ENCODE peak calls at places on chromosomes 5 and 9, in nine cellular contexts. One of them, this sample, is unnamed.

GRCh38 chr5:91296691-91297143 is 86.4 kb downstream of the ARRDC3 start:
- DNase-seq in HepG2: no peak
- DNase-seq in sigmoid colon: peak
- DNase-seq in stomach: peak
- DNase-seq in K562: no peak
- DNase-seq in transverse colon: no peak
- DNase-seq in suprapubic skin: peak
- DNase-seq in SK-N-SH: no peak
- DNase-seq in H1: no peak
- DNase-seq in this sample: peak

GRCh38 chr5:111236995-111237394 is 12.8 kb downstream of the CAMK4 start:
- DNase-seq in suprapubic skin: no peak
- DNase-seq in SK-N-SH: no peak
- DNase-seq in transverse colon: no peak
- DNase-seq in stomach: no peak
- DNase-seq in H1: no peak
- DNase-seq in sigmoid colon: no peak
- DNase-seq in HepG2: no peak
- DNase-seq in K562: no peak
- DNase-seq in this sample: no peak

GRCh38 chr9:123617952-123618678 is 262.1 kb downstream of the CRB2 start:
- DNase-seq in H1: no peak
- DNase-seq in sigmoid colon: no peak
- DNase-seq in transverse colon: no peak
- DNase-seq in stomach: no peak
- DNase-seq in HepG2: no peak
- DNase-seq in suprapubic skin: no peak
- DNase-seq in K562: no peak
- DNase-seq in SK-N-SH: no peak
- DNase-seq in this sample: peak

GRCh38 chr5:111165058-111165457 is 59.1 kb upstream of the CAMK4 start:
- DNase-seq in SK-N-SH: no peak
- DNase-seq in transverse colon: no peak
- DNase-seq in H1: no peak
- DNase-seq in HepG2: no peak
- DNase-seq in stomach: no peak
- DNase-seq in sigmoid colon: no peak
- DNase-seq in suprapubic skin: no peak
- DNase-seq in K562: no peak
- DNase-seq in this sample: no peak

GRCh38 chr9:127754761-127755557 is 19.9 kb upstream of the TOR2A start:
- DNase-seq in H1: peak
- DNase-seq in stomach: no peak
- DNase-seq in sigmoid colon: no peak
- DNase-seq in suprapubic skin: no peak
- DNase-seq in SK-N-SH: peak
- DNase-seq in K562: no peak
- DNase-seq in transverse colon: no peak
- DNase-seq in HepG2: no peak
- DNase-seq in this sample: peak

GRCh38 chr9:131051592-131052517 is 42.9 kb downstream of the LAMC3 start:
- DNase-seq in K562: no peak
- DNase-seq in sigmoid colon: no peak
- DNase-seq in suprapubic skin: no peak
- DNase-seq in HepG2: no peak
- DNase-seq in H1: no peak
- DNase-seq in transverse colon: no peak
- DNase-seq in SK-N-SH: no peak
- DNase-seq in stomach: no peak
- DNase-seq in this sample: no peak

GRCh38 chr5:127068771-127069330 is 4.5 kb downstream of the C5orf63 start:
- DNase-seq in transverse colon: no peak
- DNase-seq in H1: no peak
- DNase-seq in K562: no peak
- DNase-seq in sigmoid colon: no peak
- DNase-seq in SK-N-SH: no peak
- DNase-seq in HepG2: no peak
- DNase-seq in stomach: no peak
- DNase-seq in suprapubic skin: no peak
- DNase-seq in this sample: no peak

GRCh38 chr5:172533058-172533398 is 78.7 kb upstream of the SH3PXD2B start:
- DNase-seq in SK-N-SH: no peak
- DNase-seq in K562: peak
- DNase-seq in HepG2: no peak
- DNase-seq in stomach: no peak
- DNase-seq in H1: peak
- DNase-seq in transverse colon: peak
- DNase-seq in suprapubic skin: peak
- DNase-seq in sigmoid colon: peak
- DNase-seq in this sample: no peak

GRCh38 chr9:14511452-14511851 is 181.8 kb downstream of the ZDHHC21 start:
- DNase-seq in sigmoid colon: no peak
- DNase-seq in stomach: no peak
- DNase-seq in SK-N-SH: no peak
- DNase-seq in K562: peak
- DNase-seq in suprapubic skin: no peak
- DNase-seq in HepG2: no peak
- DNase-seq in H1: no peak
- DNase-seq in transverse colon: no peak
- DNase-seq in this sample: no peak

GRCh38 chr9:92563701-92564100 is 27.9 kb upstream of the ECM2 start:
- DNase-seq in suprapubic skin: no peak
- DNase-seq in H1: no peak
- DNase-seq in HepG2: no peak
- DNase-seq in sigmoid colon: no peak
- DNase-seq in SK-N-SH: no peak
- DNase-seq in transverse colon: no peak
- DNase-seq in stomach: no peak
- DNase-seq in K562: no peak
- DNase-seq in this sample: no peak

GRCh38 chr9:71816782-71817549 is 48.7 kb upstream of the CEMIP2 start:
- DNase-seq in suprapubic skin: no peak
- DNase-seq in stomach: no peak
- DNase-seq in sigmoid colon: no peak
- DNase-seq in SK-N-SH: no peak
- DNase-seq in K562: no peak
- DNase-seq in HepG2: no peak
- DNase-seq in H1: no peak
- DNase-seq in transverse colon: no peak
- DNase-seq in this sample: peak

GRCh38 chr9:112119225-112120045 is 55.7 kb downstream of the SUSD1 start:
- DNase-seq in sigmoid colon: no peak
- DNase-seq in K562: no peak
- DNase-seq in transverse colon: peak
- DNase-seq in HepG2: peak
- DNase-seq in SK-N-SH: no peak
- DNase-seq in stomach: peak
- DNase-seq in H1: peak
- DNase-seq in suprapubic skin: no peak
- DNase-seq in this sample: peak

GRCh38 chr9:133726401-133727276 is 11.5 kb downstream of the SARDH start:
- DNase-seq in HepG2: peak
- DNase-seq in K562: peak
- DNase-seq in H1: no peak
- DNase-seq in stomach: peak
- DNase-seq in sigmoid colon: peak
- DNase-seq in suprapubic skin: peak
- DNase-seq in SK-N-SH: peak
- DNase-seq in transverse colon: peak
- DNase-seq in this sample: peak

GRCh38 chr5:172078726-172079345 is 72.4 kb upstream of the FBXW11 start:
- DNase-seq in H1: no peak
- DNase-seq in K562: no peak
- DNase-seq in HepG2: no peak
- DNase-seq in suprapubic skin: no peak
- DNase-seq in SK-N-SH: no peak
- DNase-seq in stomach: peak
- DNase-seq in transverse colon: no peak
- DNase-seq in sigmoid colon: peak
- DNase-seq in this sample: no peak

GRCh38 chr9:36903541-36904435 is 130.3 kb downstream of the PAX5 start:
- DNase-seq in HepG2: peak
- DNase-seq in SK-N-SH: peak
- DNase-seq in K562: peak
- DNase-seq in stomach: peak
- DNase-seq in sigmoid colon: no peak
- DNase-seq in suprapubic skin: no peak
- DNase-seq in transverse colon: no peak
- DNase-seq in H1: no peak
- DNase-seq in this sample: no peak

GRCh38 chr5:126483156-126483555 is 59.9 kb downstream of the GRAMD2B start:
- DNase-seq in stomach: no peak
- DNase-seq in suprapubic skin: no peak
- DNase-seq in H1: no peak
- DNase-seq in SK-N-SH: no peak
- DNase-seq in sigmoid colon: no peak
- DNase-seq in transverse colon: no peak
- DNase-seq in HepG2: no peak
- DNase-seq in K562: no peak
- DNase-seq in this sample: no peak

GRCh38 chr5:102453716-102454115 is 45.1 kb downstream of the SLCO6A1 start:
- DNase-seq in transverse colon: no peak
- DNase-seq in H1: no peak
- DNase-seq in HepG2: no peak
- DNase-seq in suprapubic skin: no peak
- DNase-seq in stomach: no peak
- DNase-seq in SK-N-SH: no peak
- DNase-seq in sigmoid colon: no peak
- DNase-seq in K562: no peak
- DNase-seq in this sample: no peak

GRCh38 chr5:64213568-64213967 is 47.9 kb downstream of the RNF180 start:
- DNase-seq in transverse colon: no peak
- DNase-seq in SK-N-SH: no peak
- DNase-seq in sigmoid colon: no peak
- DNase-seq in HepG2: no peak
- DNase-seq in H1: no peak
- DNase-seq in K562: no peak
- DNase-seq in stomach: no peak
- DNase-seq in suprapubic skin: no peak
- DNase-seq in this sample: no peak
- TF ChIP-seq EP300 in transverse colon: no peak
- TF ChIP-seq EP300 in SK-N-SH: no peak
- TF ChIP-seq EP300 in sigmoid colon: no peak
- TF ChIP-seq EP300 in HepG2: no peak
- TF ChIP-seq EP300 in H1: no peak
- TF ChIP-seq EP300 in K562: no peak
- TF ChIP-seq EP300 in stomach: no peak
- TF ChIP-seq EP300 in suprapubic skin: no peak
- TF ChIP-seq EP300 in this sample: no peak

GRCh38 chr5:149581931-149582768 is 852 bp downstream of the ARHGEF37 start:
- DNase-seq in HepG2: no peak
- DNase-seq in stomach: peak
- DNase-seq in sigmoid colon: no peak
- DNase-seq in K562: no peak
- DNase-seq in transverse colon: peak
- DNase-seq in suprapubic skin: no peak
- DNase-seq in SK-N-SH: no peak
- DNase-seq in H1: peak
- DNase-seq in this sample: no peak

GRCh38 chr5:149586708-149587318 is 5.5 kb downstream of the ARHGEF37 start:
- DNase-seq in HepG2: no peak
- DNase-seq in K562: no peak
- DNase-seq in H1: no peak
- DNase-seq in sigmoid colon: no peak
- DNase-seq in transverse colon: no peak
- DNase-seq in suprapubic skin: no peak
- DNase-seq in SK-N-SH: peak
- DNase-seq in stomach: no peak
- DNase-seq in this sample: no peak

GRCh38 chr5:149583394-149583793 is 2.1 kb downstream of the ARHGEF37 start:
- DNase-seq in H1: no peak
- DNase-seq in transverse colon: peak
- DNase-seq in SK-N-SH: no peak
- DNase-seq in K562: no peak
- DNase-seq in sigmoid colon: no peak
- DNase-seq in suprapubic skin: no peak
- DNase-seq in HepG2: no peak
- DNase-seq in stomach: peak
- DNase-seq in this sample: peak

GRCh38 chr5:149585910-149586309 is 4.6 kb downstream of the ARHGEF37 start:
- DNase-seq in stomach: no peak
- DNase-seq in SK-N-SH: no peak
- DNase-seq in transverse colon: no peak
- DNase-seq in sigmoid colon: no peak
- DNase-seq in K562: no peak
- DNase-seq in H1: no peak
- DNase-seq in suprapubic skin: no peak
- DNase-seq in HepG2: no peak
- DNase-seq in this sample: no peak

GRCh38 chr5:149584106-149584505 is 2.8 kb downstream of the ARHGEF37 start:
- DNase-seq in HepG2: no peak
- DNase-seq in SK-N-SH: no peak
- DNase-seq in stomach: no peak
- DNase-seq in transverse colon: no peak
- DNase-seq in H1: no peak
- DNase-seq in sigmoid colon: no peak
- DNase-seq in suprapubic skin: no peak
- DNase-seq in K562: no peak
- DNase-seq in this sample: no peak
- TF ChIP-seq POLR2AphosphoS5 in HepG2: no peak
- TF ChIP-seq POLR2AphosphoS5 in SK-N-SH: no peak
- TF ChIP-seq POLR2AphosphoS5 in stomach: no peak
- TF ChIP-seq POLR2AphosphoS5 in transverse colon: peak
- TF ChIP-seq POLR2AphosphoS5 in H1: no peak
- TF ChIP-seq POLR2AphosphoS5 in sigmoid colon: peak
- TF ChIP-seq POLR2AphosphoS5 in suprapubic skin: no peak
- TF ChIP-seq POLR2AphosphoS5 in K562: no peak
- TF ChIP-seq POLR2AphosphoS5 in this sample: no peak

GRCh38 chr5:83095973-83096539 is 18.7 kb downstream of the XRCC4 start:
- DNase-seq in K562: no peak
- DNase-seq in sigmoid colon: no peak
- DNase-seq in SK-N-SH: no peak
- DNase-seq in HepG2: peak
- DNase-seq in stomach: no peak
- DNase-seq in transverse colon: no peak
- DNase-seq in suprapubic skin: no peak
- DNase-seq in H1: no peak
- DNase-seq in this sample: no peak
- TF ChIP-seq EP300 in K562: no peak
- TF ChIP-seq EP300 in sigmoid colon: no peak
- TF ChIP-seq EP300 in SK-N-SH: peak
- TF ChIP-seq EP300 in HepG2: no peak
- TF ChIP-seq EP300 in stomach: no peak
- TF ChIP-seq EP300 in transverse colon: no peak
- TF ChIP-seq EP300 in suprapubic skin: no peak
- TF ChIP-seq EP300 in H1: no peak
- TF ChIP-seq EP300 in this sample: no peak

DNA sequence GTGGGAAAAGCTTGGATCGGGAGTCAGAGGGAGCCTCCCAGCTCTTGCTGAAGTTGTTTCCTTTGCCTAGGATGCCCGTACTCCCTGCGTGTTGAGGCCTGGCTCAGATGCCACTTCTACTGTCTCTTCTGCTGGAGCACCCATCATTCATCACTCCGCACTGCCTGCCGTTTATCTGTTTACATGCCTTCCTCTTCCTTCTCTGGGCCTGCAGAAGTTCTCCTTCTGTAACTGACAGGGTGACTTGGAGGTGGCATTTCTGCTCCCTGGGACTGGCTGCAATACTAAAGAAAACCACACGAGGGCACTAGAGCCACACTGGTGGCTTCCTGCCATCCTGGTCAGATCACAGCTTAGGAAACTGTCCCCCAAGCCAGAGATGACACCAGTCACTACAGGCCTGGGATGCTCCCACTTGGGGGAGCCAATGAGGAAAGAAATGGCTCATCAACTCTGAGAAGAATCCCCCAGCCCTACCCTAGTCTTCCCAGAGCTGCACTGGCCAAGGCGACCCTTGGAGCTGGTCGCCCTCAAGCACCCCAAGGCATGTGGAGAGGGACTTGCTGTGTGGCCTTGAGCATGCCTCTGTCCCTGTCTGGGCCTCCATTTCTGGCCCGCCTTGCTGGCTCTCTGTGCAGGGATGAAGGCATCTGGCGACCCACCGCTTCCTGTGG is 9.7 kb upstream of the SLC25A51 start:
- DNase-seq in SK-N-SH: peak
- DNase-seq in sigmoid colon: peak
- DNase-seq in K562: peak
- DNase-seq in stomach: peak
- DNase-seq in H1: peak
- DNase-seq in transverse colon: peak
- DNase-seq in HepG2: peak
- DNase-seq in suprapubic skin: peak
- DNase-seq in this sample: peak
- TF ChIP-seq POLR2AphosphoS5 in SK-N-SH: no peak
- TF ChIP-seq POLR2AphosphoS5 in sigmoid colon: no peak
- TF ChIP-seq POLR2AphosphoS5 in K562: no peak
- TF ChIP-seq POLR2AphosphoS5 in stomach: peak
- TF ChIP-seq POLR2AphosphoS5 in H1: no peak
- TF ChIP-seq POLR2AphosphoS5 in transverse colon: no peak
- TF ChIP-seq POLR2AphosphoS5 in HepG2: no peak
- TF ChIP-seq POLR2AphosphoS5 in suprapubic skin: no peak
- TF ChIP-seq POLR2AphosphoS5 in this sample: peak